ENCODE peak calls at places on chromosomes 11 and 22, in seven cellular contexts. One of them, this sample, is unnamed.

GRCh38 chr11:36150986-36151385 is 138.2 kb downstream of the COMMD9 start:
- DNase-seq in HEK293T: no peak
- DNase-seq in stimulated activated CD4-positive, alpha-beta T cell treated with anti-CD3 and anti-CD28 coated beads, Interleukin-15, amount 100 ng/mL, for 24 hours: no peak
- DNase-seq in upper lobe of right lung: no peak
- DNase-seq in pancreas: no peak
- DNase-seq in psoas muscle: no peak
- DNase-seq in germinal center: no peak
- DNase-seq in this sample: no peak

GRCh38 chr11:63769044-63769718 is 606 bp upstream of the ZFTA start:
- DNase-seq in HEK293T: peak
- DNase-seq in stimulated activated CD4-positive, alpha-beta T cell treated with anti-CD3 and anti-CD28 coated beads, Interleukin-15, amount 100 ng/mL, for 24 hours: peak
- DNase-seq in upper lobe of right lung: peak
- DNase-seq in pancreas: peak
- DNase-seq in psoas muscle: peak
- DNase-seq in germinal center: peak
- DNase-seq in this sample: peak

GRCh38 chr22:19120829-19121630 is 1.2 kb downstream of the DGCR2 start:
- DNase-seq in HEK293T: peak
- DNase-seq in stimulated activated CD4-positive, alpha-beta T cell treated with anti-CD3 and anti-CD28 coated beads, Interleukin-15, amount 100 ng/mL, for 24 hours: peak
- DNase-seq in upper lobe of right lung: peak
- DNase-seq in pancreas: peak
- DNase-seq in psoas muscle: no peak
- DNase-seq in germinal center: no peak
- DNase-seq in this sample: peak

GRCh38 chr22:44954113-44954512 is 55.7 kb downstream of the PHF21B start:
- DNase-seq in HEK293T: no peak
- DNase-seq in stimulated activated CD4-positive, alpha-beta T cell treated with anti-CD3 and anti-CD28 coated beads, Interleukin-15, amount 100 ng/mL, for 24 hours: no peak
- DNase-seq in upper lobe of right lung: no peak
- DNase-seq in pancreas: no peak
- DNase-seq in psoas muscle: no peak
- DNase-seq in germinal center: no peak
- DNase-seq in this sample: no peak

GRCh38 chr22:25747245-25747944 is 5.4 kb downstream of the MYO18B start:
- DNase-seq in HEK293T: no peak
- DNase-seq in stimulated activated CD4-positive, alpha-beta T cell treated with anti-CD3 and anti-CD28 coated beads, Interleukin-15, amount 100 ng/mL, for 24 hours: no peak
- DNase-seq in upper lobe of right lung: no peak
- DNase-seq in pancreas: no peak
- DNase-seq in psoas muscle: peak
- DNase-seq in germinal center: no peak
- DNase-seq in this sample: no peak

GRCh38 chr22:32325811-32326237 is 31.8 kb upstream of the RFPL3 start:
- DNase-seq in HEK293T: no peak
- DNase-seq in stimulated activated CD4-positive, alpha-beta T cell treated with anti-CD3 and anti-CD28 coated beads, Interleukin-15, amount 100 ng/mL, for 24 hours: no peak
- DNase-seq in upper lobe of right lung: peak
- DNase-seq in pancreas: no peak
- DNase-seq in psoas muscle: no peak
- DNase-seq in germinal center: no peak
- DNase-seq in this sample: peak

GRCh38 chr11:30424336-30424735 is 101.4 kb downstream of the ARL14EP start:
- DNase-seq in HEK293T: no peak
- DNase-seq in stimulated activated CD4-positive, alpha-beta T cell treated with anti-CD3 and anti-CD28 coated beads, Interleukin-15, amount 100 ng/mL, for 24 hours: no peak
- DNase-seq in upper lobe of right lung: no peak
- DNase-seq in pancreas: no peak
- DNase-seq in psoas muscle: no peak
- DNase-seq in germinal center: no peak
- DNase-seq in this sample: no peak

GRCh38 chr11:118321386-118322082 is 17.0 kb downstream of the CD3E start:
- DNase-seq in HEK293T: no peak
- DNase-seq in stimulated activated CD4-positive, alpha-beta T cell treated with anti-CD3 and anti-CD28 coated beads, Interleukin-15, amount 100 ng/mL, for 24 hours: no peak
- DNase-seq in upper lobe of right lung: no peak
- DNase-seq in pancreas: no peak
- DNase-seq in psoas muscle: no peak
- DNase-seq in germinal center: no peak
- DNase-seq in this sample: no peak

GRCh38 chr22:38697055-38697980 is 3.4 kb downstream of the JOSD1 start:
- DNase-seq in HEK293T: no peak
- DNase-seq in stimulated activated CD4-positive, alpha-beta T cell treated with anti-CD3 and anti-CD28 coated beads, Interleukin-15, amount 100 ng/mL, for 24 hours: no peak
- DNase-seq in upper lobe of right lung: peak
- DNase-seq in pancreas: no peak
- DNase-seq in psoas muscle: no peak
- DNase-seq in germinal center: no peak
- DNase-seq in this sample: no peak

GRCh38 chr11:74283580-74284180 is 27.8 kb downstream of the P4HA3 start:
- DNase-seq in HEK293T: no peak
- DNase-seq in stimulated activated CD4-positive, alpha-beta T cell treated with anti-CD3 and anti-CD28 coated beads, Interleukin-15, amount 100 ng/mL, for 24 hours: no peak
- DNase-seq in upper lobe of right lung: no peak
- DNase-seq in pancreas: no peak
- DNase-seq in psoas muscle: no peak
- DNase-seq in germinal center: no peak
- DNase-seq in this sample: no peak

GRCh38 chr11:134252539-134253188 is 488 bp downstream of the THYN1 start:
- DNase-seq in HEK293T: peak
- DNase-seq in stimulated activated CD4-positive, alpha-beta T cell treated with anti-CD3 and anti-CD28 coated beads, Interleukin-15, amount 100 ng/mL, for 24 hours: peak
- DNase-seq in upper lobe of right lung: no peak
- DNase-seq in pancreas: no peak
- DNase-seq in psoas muscle: no peak
- DNase-seq in germinal center: peak
- DNase-seq in this sample: peak

GRCh38 chr11:79336740-79337517 is 103.9 kb downstream of the TENM4 start:
- DNase-seq in HEK293T: no peak
- DNase-seq in stimulated activated CD4-positive, alpha-beta T cell treated with anti-CD3 and anti-CD28 coated beads, Interleukin-15, amount 100 ng/mL, for 24 hours: no peak
- DNase-seq in upper lobe of right lung: no peak
- DNase-seq in pancreas: no peak
- DNase-seq in psoas muscle: no peak
- DNase-seq in germinal center: no peak
- DNase-seq in this sample: no peak

GRCh38 chr11:60914620-60915249 is 777 bp downstream of the TMEM109 start:
- DNase-seq in HEK293T: peak
- DNase-seq in stimulated activated CD4-positive, alpha-beta T cell treated with anti-CD3 and anti-CD28 coated beads, Interleukin-15, amount 100 ng/mL, for 24 hours: peak
- DNase-seq in upper lobe of right lung: peak
- DNase-seq in pancreas: no peak
- DNase-seq in psoas muscle: peak
- DNase-seq in germinal center: peak
- DNase-seq in this sample: no peak

GRCh38 chr11:5204787-5205186 is 4.3 kb upstream of the OR51V1 start:
- DNase-seq in HEK293T: peak
- DNase-seq in stimulated activated CD4-positive, alpha-beta T cell treated with anti-CD3 and anti-CD28 coated beads, Interleukin-15, amount 100 ng/mL, for 24 hours: no peak
- DNase-seq in upper lobe of right lung: no peak
- DNase-seq in pancreas: no peak
- DNase-seq in psoas muscle: no peak
- DNase-seq in germinal center: no peak
- DNase-seq in this sample: no peak

GRCh38 chr11:12813371-12814225 is 139.4 kb downstream of the TEAD1 start:
- DNase-seq in HEK293T: no peak
- DNase-seq in stimulated activated CD4-positive, alpha-beta T cell treated with anti-CD3 and anti-CD28 coated beads, Interleukin-15, amount 100 ng/mL, for 24 hours: no peak
- DNase-seq in upper lobe of right lung: no peak
- DNase-seq in pancreas: no peak
- DNase-seq in psoas muscle: no peak
- DNase-seq in germinal center: no peak
- DNase-seq in this sample: no peak

GRCh38 chr11:79400717-79401330 is 40.0 kb downstream of the TENM4 start:
- DNase-seq in HEK293T: peak
- DNase-seq in stimulated activated CD4-positive, alpha-beta T cell treated with anti-CD3 and anti-CD28 coated beads, Interleukin-15, amount 100 ng/mL, for 24 hours: peak
- DNase-seq in upper lobe of right lung: peak
- DNase-seq in pancreas: no peak
- DNase-seq in psoas muscle: peak
- DNase-seq in germinal center: peak
- DNase-seq in this sample: no peak

GRCh38 chr11:124983674-124984511 is 29.9 kb downstream of the CCDC15 start:
- DNase-seq in HEK293T: no peak
- DNase-seq in stimulated activated CD4-positive, alpha-beta T cell treated with anti-CD3 and anti-CD28 coated beads, Interleukin-15, amount 100 ng/mL, for 24 hours: no peak
- DNase-seq in upper lobe of right lung: no peak
- DNase-seq in pancreas: peak
- DNase-seq in psoas muscle: no peak
- DNase-seq in germinal center: no peak
- DNase-seq in this sample: no peak

GRCh38 chr22:34344702-34345101 is 424.4 kb upstream of the LARGE1 start:
- DNase-seq in HEK293T: no peak
- DNase-seq in stimulated activated CD4-positive, alpha-beta T cell treated with anti-CD3 and anti-CD28 coated beads, Interleukin-15, amount 100 ng/mL, for 24 hours: no peak
- DNase-seq in upper lobe of right lung: no peak
- DNase-seq in pancreas: no peak
- DNase-seq in psoas muscle: no peak
- DNase-seq in germinal center: no peak
- DNase-seq in this sample: no peak

GRCh38 chr11:1927151-1928037 is 7.9 kb downstream of the TNNT3 start:
- DNase-seq in HEK293T: no peak
- DNase-seq in stimulated activated CD4-positive, alpha-beta T cell treated with anti-CD3 and anti-CD28 coated beads, Interleukin-15, amount 100 ng/mL, for 24 hours: no peak
- DNase-seq in upper lobe of right lung: no peak
- DNase-seq in pancreas: peak
- DNase-seq in psoas muscle: peak
- DNase-seq in germinal center: no peak
- DNase-seq in this sample: no peak

GRCh38 chr11:73693877-73694525 is 47.6 kb downstream of the PLEKHB1 start:
- DNase-seq in HEK293T: no peak
- DNase-seq in stimulated activated CD4-positive, alpha-beta T cell treated with anti-CD3 and anti-CD28 coated beads, Interleukin-15, amount 100 ng/mL, for 24 hours: no peak
- DNase-seq in upper lobe of right lung: no peak
- DNase-seq in pancreas: no peak
- DNase-seq in psoas muscle: no peak
- DNase-seq in germinal center: no peak
- DNase-seq in this sample: no peak

GRCh38 chr11:44955019-44955738 is 4.5 kb upstream of the TP53I11 start:
- DNase-seq in HEK293T: no peak
- DNase-seq in stimulated activated CD4-positive, alpha-beta T cell treated with anti-CD3 and anti-CD28 coated beads, Interleukin-15, amount 100 ng/mL, for 24 hours: peak
- DNase-seq in upper lobe of right lung: peak
- DNase-seq in pancreas: no peak
- DNase-seq in psoas muscle: peak
- DNase-seq in germinal center: no peak
- DNase-seq in this sample: no peak

GRCh38 chr11:60762851-60763691 is 6.4 kb downstream of the MS4A15 start:
- DNase-seq in HEK293T: no peak
- DNase-seq in stimulated activated CD4-positive, alpha-beta T cell treated with anti-CD3 and anti-CD28 coated beads, Interleukin-15, amount 100 ng/mL, for 24 hours: no peak
- DNase-seq in upper lobe of right lung: peak
- DNase-seq in pancreas: no peak
- DNase-seq in psoas muscle: no peak
- DNase-seq in germinal center: peak
- DNase-seq in this sample: peak

GRCh38 chr11:76233196-76233921 is 27.1 kb upstream of the WNT11 start:
- DNase-seq in HEK293T: no peak
- DNase-seq in stimulated activated CD4-positive, alpha-beta T cell treated with anti-CD3 and anti-CD28 coated beads, Interleukin-15, amount 100 ng/mL, for 24 hours: no peak
- DNase-seq in upper lobe of right lung: no peak
- DNase-seq in pancreas: peak
- DNase-seq in psoas muscle: peak
- DNase-seq in germinal center: no peak
- DNase-seq in this sample: no peak

GRCh38 chr11:111521132-111521531 is 6.6 kb downstream of the HOATZ start:
- DNase-seq in HEK293T: no peak
- DNase-seq in stimulated activated CD4-positive, alpha-beta T cell treated with anti-CD3 and anti-CD28 coated beads, Interleukin-15, amount 100 ng/mL, for 24 hours: no peak
- DNase-seq in upper lobe of right lung: no peak
- DNase-seq in pancreas: no peak
- DNase-seq in psoas muscle: no peak
- DNase-seq in germinal center: no peak
- DNase-seq in this sample: no peak

GRCh38 chr11:74691755-74692154 is 39.5 kb downstream of the CHRDL2 start:
- DNase-seq in HEK293T: no peak
- DNase-seq in stimulated activated CD4-positive, alpha-beta T cell treated with anti-CD3 and anti-CD28 coated beads, Interleukin-15, amount 100 ng/mL, for 24 hours: no peak
- DNase-seq in upper lobe of right lung: no peak
- DNase-seq in pancreas: no peak
- DNase-seq in psoas muscle: no peak
- DNase-seq in germinal center: no peak
- DNase-seq in this sample: no peak

GRCh38 chr11:74297484-74297883 is 14.0 kb downstream of the P4HA3 start:
- DNase-seq in HEK293T: no peak
- DNase-seq in stimulated activated CD4-positive, alpha-beta T cell treated with anti-CD3 and anti-CD28 coated beads, Interleukin-15, amount 100 ng/mL, for 24 hours: no peak
- DNase-seq in upper lobe of right lung: no peak
- DNase-seq in pancreas: no peak
- DNase-seq in psoas muscle: no peak
- DNase-seq in germinal center: no peak
- DNase-seq in this sample: no peak

GRCh38 chr11:94948070-94948617 is 25.2 kb downstream of the CWC15 start:
- DNase-seq in HEK293T: no peak
- DNase-seq in stimulated activated CD4-positive, alpha-beta T cell treated with anti-CD3 and anti-CD28 coated beads, Interleukin-15, amount 100 ng/mL, for 24 hours: no peak
- DNase-seq in upper lobe of right lung: no peak
- DNase-seq in pancreas: no peak
- DNase-seq in psoas muscle: no peak
- DNase-seq in germinal center: no peak
- DNase-seq in this sample: no peak

GRCh38 chr22:20020533-20021195 is at the start of gene TANGO2:
- DNase-seq in HEK293T: peak
- DNase-seq in stimulated activated CD4-positive, alpha-beta T cell treated with anti-CD3 and anti-CD28 coated beads, Interleukin-15, amount 100 ng/mL, for 24 hours: peak
- DNase-seq in upper lobe of right lung: peak
- DNase-seq in pancreas: peak
- DNase-seq in psoas muscle: peak
- DNase-seq in germinal center: peak
- DNase-seq in this sample: peak

GRCh38 chr11:128298271-128298670 is 289.1 kb downstream of the ETS1 start:
- DNase-seq in HEK293T: no peak
- DNase-seq in stimulated activated CD4-positive, alpha-beta T cell treated with anti-CD3 and anti-CD28 coated beads, Interleukin-15, amount 100 ng/mL, for 24 hours: no peak
- DNase-seq in upper lobe of right lung: no peak
- DNase-seq in pancreas: no peak
- DNase-seq in psoas muscle: no peak
- DNase-seq in germinal center: no peak
- DNase-seq in this sample: no peak

GRCh38 chr11:46015941-46016340 is 93.5 kb downstream of the LARGE2 start:
- DNase-seq in HEK293T: no peak
- DNase-seq in stimulated activated CD4-positive, alpha-beta T cell treated with anti-CD3 and anti-CD28 coated beads, Interleukin-15, amount 100 ng/mL, for 24 hours: no peak
- DNase-seq in upper lobe of right lung: no peak
- DNase-seq in pancreas: no peak
- DNase-seq in psoas muscle: no peak
- DNase-seq in germinal center: no peak
- DNase-seq in this sample: no peak

GRCh38 chr11:118914178-118914918 is 11.4 kb downstream of the BCL9L start:
- DNase-seq in HEK293T: no peak
- DNase-seq in stimulated activated CD4-positive, alpha-beta T cell treated with anti-CD3 and anti-CD28 coated beads, Interleukin-15, amount 100 ng/mL, for 24 hours: peak
- DNase-seq in upper lobe of right lung: no peak
- DNase-seq in pancreas: peak
- DNase-seq in psoas muscle: peak
- DNase-seq in germinal center: peak
- DNase-seq in this sample: peak

This sample was measured in spleen.